ENCODE peak calls at places on chromosomes 3 and 15, in six cellular contexts. V, F, I, L, M and K are unnamed samples.

GRCh38 chr3:103919327-103919726 is 1447.4 kb upstream of the ALCAM start:
- DNase-seq in V (no peak), F (no peak), I (no peak), L (no peak), M (no peak), K (no peak)

GRCh38 chr3:79012946-79013362 is 754.8 kb downstream of the ROBO1 start:
- DNase-seq in V (no peak), F (no peak), I (no peak), L (peak), M (no peak), K (no peak)

GRCh38 chr15:40372966-40373365 is 9.6 kb upstream of the KNSTRN start:
- DNase-seq in V (no peak), F (no peak), I (no peak), L (no peak), M (no peak), K (no peak)

GRCh38 chr3:135412475-135412874 is 553.1 kb upstream of the PPP2R3A start:
- DNase-seq in V (no peak), F (no peak), I (no peak), L (no peak), M (no peak), K (no peak)

GRCh38 chr3:58111513-58112184 is 99.1 kb downstream of the DNASE1L3 start:
- DNase-seq in V (peak), F (no peak), I (no peak), L (no peak), M (no peak), K (no peak)

GRCh38 chr3:57464801-57465200 is 79.3 kb downstream of the DNAH12 start:
- DNase-seq in V (no peak), F (no peak), I (no peak), L (peak), M (no peak), K (no peak)

GRCh38 chr15:91572110-91572509 is 281.4 kb upstream of the SLCO3A1 start:
- DNase-seq in V (peak), F (no peak), I (no peak), L (peak), M (no peak), K (no peak)

GRCh38 chr15:52191207-52191606 is at the start of gene GNB5:
- DNase-seq in V (no peak), F (no peak), I (no peak), L (no peak), M (no peak), K (no peak)

GRCh38 chr15:83514584-83514983 is 67.4 kb downstream of the SH3GL3 start:
- DNase-seq in V (no peak), F (no peak), I (no peak), L (no peak), M (no peak), K (no peak)

GRCh38 chr3:105253225-105253624 is 113.5 kb upstream of the ALCAM start:
- DNase-seq in V (no peak), F (no peak), I (no peak), L (no peak), M (no peak), K (no peak)

GRCh38 chr3:13280856-13281656 is 139.1 kb downstream of the NUP210 start:
- DNase-seq in V (no peak), F (no peak), I (peak), L (no peak), M (no peak), K (no peak)

GRCh38 chr3:182470187-182470586 is 323.1 kb upstream of the ATP11B start:
- DNase-seq in V (no peak), F (no peak), I (no peak), L (no peak), M (no peak), K (no peak)

GRCh38 chr3:124770341-124771082 is 40.3 kb downstream of the UMPS start:
- DNase-seq in V (no peak), F (no peak), I (peak), L (no peak), M (no peak), K (no peak)

GRCh38 chr3:140207541-140207940 is 272.6 kb downstream of the CLSTN2 start:
- DNase-seq in V (no peak), F (no peak), I (no peak), L (no peak), M (no peak), K (no peak)

GRCh38 chr15:46251873-46252272 is 617.0 kb downstream of the SQOR start:
- DNase-seq in V (no peak), F (no peak), I (no peak), L (no peak), M (no peak), K (no peak)

GRCh38 chr3:48561045-48561736 is 2.4 kb downstream of the UCN2 start:
- DNase-seq in V (no peak), F (no peak), I (peak), L (peak), M (no peak), K (no peak)

GRCh38 chr3:110686691-110687090 is 384.9 kb upstream of the NECTIN3 start:
- DNase-seq in V (no peak), F (no peak), I (no peak), L (no peak), M (no peak), K (no peak)

GRCh38 chr3:16476636-16477035 is 36.9 kb downstream of the RFTN1 start:
- DNase-seq in V (no peak), F (no peak), I (no peak), L (peak), M (no peak), K (no peak)

GRCh38 chr3:9777695-9778023 is 7.9 kb upstream of the CAMK1 start:
- DNase-seq in V (no peak), F (no peak), I (peak), L (no peak), M (no peak), K (no peak)

GRCh38 chr3:67601919-67602608 is 52.3 kb downstream of the SUCLG2 start:
- DNase-seq in V (no peak), F (no peak), I (no peak), L (no peak), M (no peak), K (no peak)

GRCh38 chr3:125123906-125124305 is 68.1 kb upstream of the HEG1 start:
- DNase-seq in V (no peak), F (no peak), I (no peak), L (peak), M (no peak), K (peak)

GRCh38 chr3:144039661-144040060 is 68.0 kb downstream of the DIPK2A start:
- DNase-seq in V (no peak), F (no peak), I (no peak), L (no peak), M (no peak), K (no peak)

GRCh38 chr3:129245141-129245540 is 4.3 kb upstream of the COPG1 start:
- DNase-seq in V (no peak), F (no peak), I (no peak), L (peak), M (no peak), K (no peak)

GRCh38 chr3:60890226-60890625 is 361.0 kb downstream of the FHIT start:
- DNase-seq in V (no peak), F (no peak), I (no peak), L (no peak), M (no peak), K (no peak)

GRCh38 chr15:97900006-97900405 is 60.5 kb upstream of the ARRDC4 start:
- DNase-seq in V (no peak), F (no peak), I (no peak), L (peak), M (no peak), K (no peak)

GRCh38 chr15:77402740-77403379 is 17.0 kb downstream of the PEAK1 start:
- DNase-seq in V (no peak), F (no peak), I (no peak), L (peak), M (no peak), K (no peak)

GRCh38 chr15:39301589-39301999 is 279.3 kb upstream of the THBS1 start:
- DNase-seq in V (no peak), F (no peak), I (no peak), L (peak), M (no peak), K (no peak)